ENCODE peak calls at places on chromosomes 11 and 22, in four cellular contexts. M, I, C and H are unnamed samples.

GRCh38 chr11:30155428-30155827 is 75.4 kb upstream of the FSHB start:
- DNase-seq in M (no peak), I (no peak), C (no peak), H (no peak)

GRCh38 chr22:39634530-39635399 is 64.2 kb downstream of the CACNA1I start:
- DNase-seq in M (peak; percentile 65), I (no peak), C (peak; percentile 12), H (peak; percentile 74)

GRCh38 chr22:23772315-23773246 is at the start of gene MMP11:
- DNase-seq in M (peak; percentile 83), I (no peak), C (no peak), H (no peak)

GRCh38 chr22:49882519-49883293 is 29.1 kb downstream of the ZBED4 start:
- DNase-seq in M (no peak), I (no peak), C (no peak), H (no peak)

GRCh38 chr11:75170463-75171201 is 19.7 kb downstream of the SLCO2B1 start:
- DNase-seq in M (peak; percentile 29), I (no peak), C (no peak), H (no peak)

GRCh38 chr11:70029831-70030811 is 48.0 kb upstream of the ANO1 start:
- DNase-seq in M (no peak), I (no peak), C (no peak), H (no peak)

GRCh38 chr11:134932761-134933160 is 520.7 kb upstream of the B3GAT1 start:
- DNase-seq in M (no peak), I (no peak), C (no peak), H (no peak)

GRCh38 chr11:82533628-82534353 is 199.9 kb downstream of the FAM181B start:
- DNase-seq in M (no peak), I (no peak), C (no peak), H (no peak)

GRCh38 chr11:44454686-44455085 is 110.8 kb upstream of the CD82 start:
- DNase-seq in M (no peak), I (no peak), C (no peak), H (no peak)

GRCh38 chr22:43413826-43414225 is 2.0 kb downstream of the MPPED1 start:
- DNase-seq in M (no peak), I (no peak), C (no peak), H (no peak)

GRCh38 chr11:70603064-70603755 is 204.9 kb downstream of the CTTN start:
- DNase-seq in M (no peak), I (no peak), C (no peak), H (no peak)

GRCh38 chr11:134725211-134725610 is 313.2 kb upstream of the B3GAT1 start:
- DNase-seq in M (no peak), I (no peak), C (no peak), H (no peak)

GRCh38 chr11:7892751-7893356 is 38.2 kb downstream of the OR10A6 start:
- DNase-seq in M (peak; percentile 13), I (no peak), C (peak; percentile 36), H (peak; percentile 68)

GRCh38 chr22:27212617-27213177 is 555.3 kb downstream of the MIAT start:
- DNase-seq in M (no peak), I (no peak), C (no peak), H (peak; percentile 96)

GRCh38 chr11:129373489-129373953 is 2.1 kb upstream of the BARX2 start:
- DNase-seq in M (no peak), I (no peak), C (no peak), H (no peak)

GRCh38 chr11:13098067-13098466 is 89.0 kb downstream of the RASSF10 start:
- DNase-seq in M (no peak), I (no peak), C (peak; percentile 42), H (no peak)

GRCh38 chr22:20203142-20204099 is 52.6 kb upstream of the CCDC188 start:
- DNase-seq in M (peak; percentile 89), I (no peak), C (peak; percentile 36), H (peak; percentile 22)

GRCh38 chr11:1920128-1920908 is 815 bp downstream of the TNNT3 start:
- DNase-seq in M (no peak), I (no peak), C (no peak), H (no peak)

GRCh38 chr22:49076300-49077035 is 751.2 kb downstream of the BRD1 start:
- DNase-seq in M (no peak), I (no peak), C (no peak), H (no peak)

GRCh38 chr11:2898366-2899079 is 12.9 kb upstream of the CDKN1C start:
- DNase-seq in M (no peak), I (no peak), C (peak; percentile 17), H (peak; percentile 88)

GRCh38 chr11:72939031-72939430 is 124.8 kb downstream of the ATG16L2 start:
- DNase-seq in M (no peak), I (no peak), C (no peak), H (peak; percentile 73)

GRCh38 chr11:15800121-15800800 is 556.1 kb downstream of the SOX6 start:
- DNase-seq in M (no peak), I (no peak), C (no peak), H (no peak)

GRCh38 chr11:60777572-60777971 is 7.6 kb upstream of the MS4A10 start:
- DNase-seq in M (no peak), I (no peak), C (peak; percentile 37), H (peak; percentile 97)

GRCh38 chr22:43396934-43397457 is 14.8 kb upstream of the MPPED1 start:
- DNase-seq in M (no peak), I (no peak), C (peak; percentile 57), H (no peak)

GRCh38 chr11:28763876-28764275 is 655.7 kb downstream of the METTL15 start:
- DNase-seq in M (no peak), I (no peak), C (no peak), H (no peak)

GRCh38 chr11:113991718-113992458 is 17.0 kb downstream of the HTR3A start:
- DNase-seq in M (no peak), I (no peak), C (no peak), H (no peak)

GRCh38 chr22:40890881-40891280 is 29.0 kb upstream of the DNAJB7 start:
- DNase-seq in M (no peak), I (no peak), C (no peak), H (no peak)

GRCh38 chr11:1483445-1483961 is 3.1 kb downstream of the MOB2 start:
- DNase-seq in M (no peak), I (no peak), C (no peak), H (no peak)

GRCh38 chr11:120139316-120140069 is 1.6 kb upstream of the TRIM29 start:
- DNase-seq in M (no peak), I (no peak), C (no peak), H (no peak)

GRCh38 chr22:42294034-42294985 is 23.9 kb upstream of the TCF20 start:
- DNase-seq in M (peak; percentile 69), I (no peak), C (peak; percentile 39), H (peak; percentile 34)

GRCh38 chr22:40482886-40483285 is 112.5 kb downstream of the SGSM3 start:
- DNase-seq in M (no peak), I (no peak), C (no peak), H (no peak)

GRCh38 chr22:19622061-19622441 is 92.3 kb upstream of the SEPTIN5 start:
- DNase-seq in M (no peak), I (peak; percentile 40), C (no peak), H (no peak)

GRCh38 chr11:103806130-103806900 is 230.1 kb upstream of the DDI1 start:
- DNase-seq in M (no peak), I (no peak), C (no peak), H (peak; percentile 86)

GRCh38 chr22:21628386-21629261 is 1.2 kb downstream of the YDJC start:
- DNase-seq in M (peak; percentile 98), I (no peak), C (no peak), H (no peak)

GRCh38 chr11:17267576-17267975 is 9.0 kb upstream of the NUCB2 start:
- DNase-seq in M (no peak), I (no peak), C (no peak), H (peak; percentile 40)
- H3K79me2 ChIP-seq in M (no peaks in the 10 kb centered on the region), I (no peaks in the 10 kb centered on the region), C (no peaks in the 10 kb centered on the region), H (no peaks in the 10 kb centered on the region)

GRCh38 chr22:36149464-36149863 is 11.1 kb downstream of the APOL3 start:
- DNase-seq in M (no peak), I (no peak), C (no peak), H (no peak)

GRCh38 chr22:36153756-36154155 is 6.8 kb downstream of the APOL3 start:
- DNase-seq in M (no peak), I (no peak), C (peak; percentile 58), H (no peak)

GRCh38 chr22:36152088-36152487 is 8.5 kb downstream of the APOL3 start:
- DNase-seq in M (no peak), I (no peak), C (no peak), H (no peak)

GRCh38 chr22:36148411-36148810 is 12.1 kb downstream of the APOL3 start:
- DNase-seq in M (no peak), I (no peak), C (no peak), H (no peak)

GRCh38 chr22:36151006-36151595 is 9.5 kb downstream of the APOL3 start:
- DNase-seq in M (no peak), I (no peak), C (no peak), H (peak; percentile 25)
- TF ChIP-seq MYC in M (no peak), I (no peak), C (no peak), H (no peak)

GRCh38 chr22:46934172-46934745 is 171.8 kb downstream of the TBC1D22A start:
- DNase-seq in M (peak; percentile 43), I (no peak), C (no peak), H (peak; percentile 6)
- H3K79me2 ChIP-seq in M (peaks cover 9% of the 10 kb centered on the region), I (peaks cover 2% of the 10 kb centered on the region), C (peaks cover 2% of the 10 kb centered on the region), H (no peaks in the 10 kb centered on the region)

GRCh38 chr11:42709216-42709615 is 602.6 kb upstream of the API5 start:
- DNase-seq in M (no peak), I (no peak), C (no peak), H (no peak)
- TF ChIP-seq MYC in M (no peak), I (no peak), C (no peak), H (no peak)

GRCh38 chr11:96205460-96205809 is 137.6 kb downstream of the MAML2 start:
- DNase-seq in M (no peak), I (no peak), C (no peak), H (no peak)
- H3K79me2 ChIP-seq in M (no peaks in the 10 kb centered on the region), I (peaks cover 2% of the 10 kb centered on the region), C (peaks cover 2% of the 10 kb centered on the region), H (no peaks in the 10 kb centered on the region)

GRCh38 chr22:18078329-18079041 is 695 bp downstream of the PEX26 start:
- DNase-seq in M (peak; percentile 75), I (no peak), C (peak; percentile 34), H (peak; percentile 26)
- TF ChIP-seq MYC in M (peak; percentile 4), I (no peak), C (no peak), H (no peak)

DNA sequence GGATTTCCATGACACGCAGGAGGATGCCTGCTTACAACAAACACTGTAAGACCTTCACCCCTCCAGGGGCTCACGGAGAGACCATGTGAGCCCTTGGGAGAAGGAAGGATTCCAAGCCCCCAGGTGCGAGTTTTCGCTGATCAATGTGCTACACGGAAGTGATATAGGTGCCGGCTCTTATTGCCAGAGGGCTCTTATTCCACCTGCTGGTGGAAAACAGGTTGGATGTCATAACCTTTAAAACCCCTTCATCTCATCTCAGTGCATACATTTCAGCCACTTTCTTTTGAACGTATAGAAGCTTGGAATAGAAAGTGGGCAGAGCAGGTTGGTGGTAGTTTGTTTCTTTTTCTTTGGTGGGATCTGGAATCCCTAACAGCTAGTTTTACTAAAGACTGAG is 25.8 kb downstream of the LAYN start:
- DNase-seq in M (no peak), I (no peak), C (no peak), H (no peak)
- H3K79me2 ChIP-seq in M (no peaks in the 10 kb centered on the region), I (no peaks in the 10 kb centered on the region), C (no peaks in the 10 kb centered on the region), H (no peaks in the 10 kb centered on the region)

DNA sequence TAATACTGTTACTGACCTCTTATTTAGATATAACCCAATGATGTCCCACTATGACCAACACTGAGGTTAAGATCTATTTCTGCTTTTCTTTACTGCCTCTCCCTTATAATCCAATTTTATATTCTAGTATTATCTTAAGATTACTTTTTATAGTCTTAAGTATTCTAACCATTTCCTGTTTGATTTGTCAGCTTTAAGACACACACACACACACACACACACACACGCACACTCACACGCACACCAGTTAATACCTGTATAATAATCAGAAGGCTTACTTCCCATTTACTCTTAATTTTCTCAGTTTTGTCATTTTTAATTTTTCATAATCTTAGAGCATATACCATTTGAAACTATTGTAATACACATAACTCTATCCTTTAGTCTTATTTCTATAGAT is 226.0 kb upstream of the C11orf87 start:
- DNase-seq in M (no peak), I (no peak), C (no peak), H (no peak)
- TF ChIP-seq MYC in M (no peak), I (no peak), C (no peak), H (no peak)